ENCODE peak calls at places on chromosomes 2 and 18, in four cellular contexts. One of them, this sample, is unnamed.

GRCh38 chr18:3284501-3284900 is 22.6 kb downstream of the MYL12B start:
- DNase-seq in vagina: no peak
- DNase-seq in breast epithelium: no peak
- DNase-seq in tibial nerve: no peak
- DNase-seq in this sample: no peak

GRCh38 chr2:182891611-182892010 is 25.2 kb upstream of the FRZB start:
- DNase-seq in breast epithelium: no peak
- DNase-seq in vagina: no peak
- DNase-seq in tibial nerve: no peak
- DNase-seq in this sample: no peak

GRCh38 chr2:174971868-174972781 is 33.1 kb downstream of the CHN1 start:
- DNase-seq in tibial nerve: no peak
- DNase-seq in breast epithelium: no peak
- DNase-seq in vagina: no peak
- DNase-seq in this sample: peak

GRCh38 chr2:68974251-68974650 is at the start of gene GKN1:
- DNase-seq in tibial nerve: no peak
- DNase-seq in vagina: no peak
- DNase-seq in breast epithelium: no peak
- DNase-seq in this sample: no peak

GRCh38 chr2:85811850-85812735 is 58.3 kb downstream of the ATOH8 start:
- DNase-seq in tibial nerve: no peak
- DNase-seq in breast epithelium: no peak
- DNase-seq in vagina: no peak
- DNase-seq in this sample: no peak

GRCh38 chr18:79399275-79400081 is 3.7 kb downstream of the NFATC1 start:
- DNase-seq in breast epithelium: no peak
- DNase-seq in tibial nerve: no peak
- DNase-seq in vagina: no peak
- DNase-seq in this sample: no peak

GRCh38 chr2:119283873-119284331 is 60.3 kb downstream of the STEAP3 start:
- DNase-seq in tibial nerve: no peak
- DNase-seq in vagina: no peak
- DNase-seq in breast epithelium: peak
- DNase-seq in this sample: peak

GRCh38 chr2:5250482-5250881 is 441.7 kb upstream of the SOX11 start:
- DNase-seq in breast epithelium: no peak
- DNase-seq in vagina: no peak
- DNase-seq in tibial nerve: no peak
- DNase-seq in this sample: no peak

GRCh38 chr2:33746401-33746800 is 147.3 kb upstream of the FAM98A start:
- DNase-seq in breast epithelium: no peak
- DNase-seq in tibial nerve: no peak
- DNase-seq in vagina: no peak
- DNase-seq in this sample: no peak

GRCh38 chr2:99698896-99699295 is 209.1 kb upstream of the REV1 start:
- DNase-seq in breast epithelium: no peak
- DNase-seq in vagina: no peak
- DNase-seq in tibial nerve: no peak
- DNase-seq in this sample: peak

GRCh38 chr2:212537311-212538155 is 1.1 kb downstream of the ERBB4 start:
- DNase-seq in tibial nerve: peak
- DNase-seq in breast epithelium: no peak
- DNase-seq in vagina: no peak
- DNase-seq in this sample: peak

GRCh38 chr2:239236808-239237205 is 164.0 kb downstream of the HDAC4 start:
- DNase-seq in breast epithelium: no peak
- DNase-seq in tibial nerve: no peak
- DNase-seq in vagina: no peak
- DNase-seq in this sample: no peak

GRCh38 chr2:106944220-106944619 is 58.3 kb upstream of the ST6GAL2 start:
- DNase-seq in tibial nerve: no peak
- DNase-seq in vagina: no peak
- DNase-seq in breast epithelium: no peak
- DNase-seq in this sample: no peak

GRCh38 chr2:111711270-111711669 is 172.7 kb downstream of the ANAPC1 start:
- DNase-seq in tibial nerve: no peak
- DNase-seq in breast epithelium: no peak
- DNase-seq in vagina: no peak
- DNase-seq in this sample: no peak

GRCh38 chr2:215705771-215706261 is 269.9 kb upstream of the FN1 start:
- DNase-seq in vagina: no peak
- DNase-seq in breast epithelium: no peak
- DNase-seq in tibial nerve: no peak
- DNase-seq in this sample: no peak

GRCh38 chr18:73861771-73862170 is 285.9 kb downstream of the FBXO15 start:
- DNase-seq in vagina: no peak
- DNase-seq in breast epithelium: no peak
- DNase-seq in tibial nerve: no peak
- DNase-seq in this sample: no peak

GRCh38 chr2:7418343-7418742 is 501.1 kb downstream of the RNF144A start:
- DNase-seq in breast epithelium: no peak
- DNase-seq in vagina: no peak
- DNase-seq in tibial nerve: no peak
- DNase-seq in this sample: no peak

GRCh38 chr2:191113761-191114160 is 37.0 kb downstream of the STAT4 start:
- DNase-seq in tibial nerve: no peak
- DNase-seq in vagina: no peak
- DNase-seq in breast epithelium: no peak
- DNase-seq in this sample: no peak

GRCh38 chr2:240999001-240999791 is 778 bp downstream of the SNED1 start:
- DNase-seq in breast epithelium: peak
- DNase-seq in tibial nerve: peak
- DNase-seq in vagina: no peak
- DNase-seq in this sample: no peak

GRCh38 chr18:44643004-44643403 is 37.7 kb upstream of the SETBP1 start:
- DNase-seq in tibial nerve: no peak
- DNase-seq in breast epithelium: no peak
- DNase-seq in vagina: no peak
- DNase-seq in this sample: no peak

GRCh38 chr2:17327649-17328048 is 190.6 kb downstream of the RAD51AP2 start:
- DNase-seq in tibial nerve: no peak
- DNase-seq in breast epithelium: no peak
- DNase-seq in vagina: no peak
- DNase-seq in this sample: no peak

GRCh38 chr2:60551241-60552095 is 2.0 kb downstream of the BCL11A start:
- DNase-seq in vagina: no peak
- DNase-seq in breast epithelium: peak
- DNase-seq in tibial nerve: no peak
- DNase-seq in this sample: no peak

GRCh38 chr2:237282568-237283128 is 131.3 kb downstream of the COL6A3 start:
- DNase-seq in vagina: no peak
- DNase-seq in tibial nerve: no peak
- DNase-seq in breast epithelium: no peak
- DNase-seq in this sample: no peak

GRCh38 chr2:54204476-54204875 is 51.6 kb downstream of the TSPYL6 start:
- DNase-seq in vagina: no peak
- DNase-seq in breast epithelium: no peak
- DNase-seq in tibial nerve: no peak
- DNase-seq in this sample: no peak

GRCh38 chr18:13379062-13379800 is 160.7 kb downstream of the LDLRAD4 start:
- DNase-seq in breast epithelium: no peak
- DNase-seq in tibial nerve: no peak
- DNase-seq in vagina: no peak
- DNase-seq in this sample: no peak

GRCh38 chr2:65198737-65199136 is 28.9 kb upstream of the ACTR2 start:
- DNase-seq in tibial nerve: no peak
- DNase-seq in vagina: no peak
- DNase-seq in breast epithelium: no peak
- DNase-seq in this sample: no peak

GRCh38 chr2:65153515-65153914 is 23.6 kb upstream of the RAB1A start:
- DNase-seq in breast epithelium: no peak
- DNase-seq in vagina: no peak
- DNase-seq in tibial nerve: no peak
- DNase-seq in this sample: no peak

GRCh38 chr2:10709290-10709939 is 12.0 kb upstream of the ATP6V1C2 start:
- DNase-seq in tibial nerve: no peak
- DNase-seq in breast epithelium: no peak
- DNase-seq in vagina: no peak
- DNase-seq in this sample: peak

GRCh38 chr2:3503046-3503445 is 16.3 kb downstream of the ADI1 start:
- DNase-seq in breast epithelium: no peak
- DNase-seq in tibial nerve: no peak
- DNase-seq in vagina: no peak
- DNase-seq in this sample: no peak

GRCh38 chr2:65299246-65299645 is 71.6 kb downstream of the ACTR2 start:
- DNase-seq in vagina: no peak
- DNase-seq in breast epithelium: no peak
- DNase-seq in tibial nerve: no peak
- DNase-seq in this sample: peak

GRCh38 chr2:195543902-195544894 is 112.8 kb upstream of the SLC39A10 start:
- DNase-seq in tibial nerve: no peak
- DNase-seq in vagina: no peak
- DNase-seq in breast epithelium: no peak
- DNase-seq in this sample: peak

GRCh38 chr2:74648009-74648443 is at the start of gene M1AP:
- DNase-seq in breast epithelium: no peak
- DNase-seq in tibial nerve: no peak
- DNase-seq in vagina: no peak
- DNase-seq in this sample: no peak

GRCh38 chr2:186848873-186849578 is at the start of gene ZSWIM2:
- DNase-seq in vagina: no peak
- DNase-seq in breast epithelium: no peak
- DNase-seq in tibial nerve: peak
- DNase-seq in this sample: peak

GRCh38 chr2:97654791-97655190 is 8.9 kb downstream of the COX5B start:
- DNase-seq in vagina: no peak
- DNase-seq in breast epithelium: no peak
- DNase-seq in tibial nerve: no peak
- DNase-seq in this sample: no peak
- TF ChIP-seq POLR2A in vagina: no peak
- TF ChIP-seq POLR2A in breast epithelium: no peak
- TF ChIP-seq POLR2A in tibial nerve: no peak
- TF ChIP-seq POLR2A in this sample: no peak

DNA sequence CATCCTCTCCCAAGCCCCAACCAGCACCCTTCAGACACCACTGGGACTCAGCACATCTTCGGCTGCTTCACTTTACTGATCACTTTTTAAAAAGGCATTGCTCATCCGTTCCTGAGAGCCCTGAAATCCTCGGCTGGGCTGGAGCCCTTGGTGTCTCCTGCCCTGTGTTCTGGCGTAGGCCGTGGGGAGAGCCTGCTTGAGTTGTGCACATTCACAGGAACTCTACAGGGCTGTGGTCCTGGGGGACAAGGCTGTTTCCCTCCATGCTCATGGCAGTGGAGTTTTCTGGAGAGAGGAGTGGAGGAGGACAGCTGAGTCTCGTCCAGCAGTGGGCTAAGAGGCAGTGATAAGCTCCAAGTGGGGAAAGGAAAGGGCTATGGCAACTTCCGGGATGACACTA is 15.9 kb downstream of the CENPA start:
- DNase-seq in vagina: no peak
- DNase-seq in breast epithelium: no peak
- DNase-seq in tibial nerve: no peak
- DNase-seq in this sample: no peak
- TF ChIP-seq POLR2A in vagina: no peak
- TF ChIP-seq POLR2A in breast epithelium: no peak
- TF ChIP-seq POLR2A in tibial nerve: no peak
- TF ChIP-seq POLR2A in this sample: no peak

GRCh38 chr18:64710105-64710861 is 561.4 kb upstream of the LINC00305 start:
- DNase-seq in vagina: no peak
- DNase-seq in tibial nerve: no peak
- DNase-seq in breast epithelium: no peak
- DNase-seq in this sample: no peak
- TF ChIP-seq POLR2A in vagina: no peak
- TF ChIP-seq POLR2A in tibial nerve: no peak
- TF ChIP-seq POLR2A in breast epithelium: no peak
- TF ChIP-seq POLR2A in this sample: no peak

GRCh38 chr18:8747440-8747937 is 42.1 kb downstream of the MTCL1 start:
- DNase-seq in breast epithelium: no peak
- DNase-seq in vagina: no peak
- DNase-seq in tibial nerve: no peak
- DNase-seq in this sample: no peak
- TF ChIP-seq POLR2A in breast epithelium: no peak
- TF ChIP-seq POLR2A in vagina: no peak
- TF ChIP-seq POLR2A in tibial nerve: no peak
- TF ChIP-seq POLR2A in this sample: no peak

DNA sequence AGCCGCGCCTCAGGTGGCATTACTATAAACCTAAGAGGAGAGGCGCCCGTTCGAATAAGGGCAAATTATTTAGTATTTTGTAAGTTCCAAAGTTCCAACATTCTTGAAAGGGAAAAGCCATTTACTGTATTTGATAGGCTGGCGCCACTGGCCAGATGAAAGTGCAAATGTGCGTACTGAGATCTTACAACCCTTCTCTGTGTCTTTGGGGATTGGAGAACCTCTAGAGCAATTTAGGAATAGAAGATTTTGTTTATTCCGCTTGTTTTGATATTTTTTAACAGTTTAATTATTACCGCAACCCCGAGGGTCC is 467 bp upstream of the WDR35 start:
- DNase-seq in tibial nerve: no peak
- DNase-seq in breast epithelium: no peak
- DNase-seq in vagina: no peak
- DNase-seq in this sample: no peak
- TF ChIP-seq POLR2A in tibial nerve: no peak
- TF ChIP-seq POLR2A in breast epithelium: no peak
- TF ChIP-seq POLR2A in vagina: no peak
- TF ChIP-seq POLR2A in this sample: no peak

GRCh38 chr2:46803551-46803885 is 112.1 kb downstream of the MCFD2 start:
- DNase-seq in vagina: peak
- DNase-seq in tibial nerve: no peak
- DNase-seq in breast epithelium: peak
- DNase-seq in this sample: no peak
- TF ChIP-seq POLR2A in vagina: no peak
- TF ChIP-seq POLR2A in tibial nerve: no peak
- TF ChIP-seq POLR2A in breast epithelium: no peak
- TF ChIP-seq POLR2A in this sample: no peak

DNA sequence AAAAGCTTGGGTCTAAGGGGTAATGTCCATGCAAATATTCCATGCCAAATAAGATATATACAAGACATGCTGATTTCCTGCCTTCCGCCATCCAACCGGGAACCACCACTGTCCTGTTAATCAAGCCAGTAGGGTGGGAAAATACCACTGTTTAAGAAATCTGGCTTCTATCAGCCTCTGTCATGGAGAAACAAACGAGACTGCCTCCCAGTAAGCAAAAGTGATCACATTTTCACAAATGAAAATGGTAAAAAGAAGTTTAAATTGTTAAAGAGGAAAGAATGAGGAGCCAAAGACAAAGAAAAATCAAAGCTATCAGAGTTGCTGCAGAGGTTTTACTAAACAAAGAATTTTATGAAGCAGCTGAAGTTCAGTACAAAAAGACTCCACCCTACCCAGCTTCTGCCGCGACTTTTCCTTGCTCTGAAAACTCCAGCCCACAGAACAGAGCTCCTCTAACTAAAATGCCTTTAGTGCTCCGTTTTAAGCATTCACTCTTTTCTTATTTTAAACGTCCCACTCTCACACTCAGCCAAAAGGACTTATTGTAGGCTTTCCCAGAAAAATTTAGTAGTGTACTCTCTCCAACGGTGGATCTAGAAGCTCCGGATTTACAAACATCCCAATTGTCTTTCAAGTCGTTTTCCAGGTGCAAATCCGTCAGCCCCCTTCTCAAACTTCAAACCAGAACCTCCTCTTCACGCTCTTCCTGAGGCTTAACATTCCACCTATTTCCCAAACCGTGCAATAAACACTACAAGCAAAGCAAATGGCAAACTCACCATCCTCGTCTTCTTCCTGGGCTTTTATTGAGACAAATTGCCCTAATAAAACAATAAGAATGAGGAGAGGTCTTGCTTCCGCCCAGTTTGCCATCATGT is 595 bp downstream of the COL5A2 start:
- DNase-seq in tibial nerve: no peak
- DNase-seq in breast epithelium: no peak
- DNase-seq in vagina: no peak
- DNase-seq in this sample: no peak
- TF ChIP-seq POLR2A in tibial nerve: no peak
- TF ChIP-seq POLR2A in breast epithelium: no peak
- TF ChIP-seq POLR2A in vagina: no peak
- TF ChIP-seq POLR2A in this sample: no peak

This sample was measured in H54.